ENCODE peak calls at places on chromosomes 12 and 14, in seven cellular contexts. Z is SK-N-SH, M is HCT116, D is GM12878, X is K562, N is GM23338, A is HepG2. V is an unnamed sample.

GRCh38 chr12:53344824-53345485 is 8.8 kb upstream of the SP7 start:
- DNase-seq in Z (peak; percentile 93), M (no peak), D (no peak), X (peak; percentile 88), N (peak; percentile 75), A (peak; percentile 54), V (no peak)

GRCh38 chr12:93325855-93326254 is 51.9 kb upstream of the NUDT4 start:
- DNase-seq in Z (no peak), M (no peak), D (no peak), X (no peak), N (no peak), A (no peak), V (no peak)

GRCh38 chr12:104519190-104519857 is 62.6 kb downstream of the CHST11 start:
- DNase-seq in Z (no peak), M (no peak), D (no peak), X (no peak), N (no peak), A (no peak), V (no peak)

GRCh38 chr12:12791756-12792346 is 6.4 kb downstream of the APOLD1 start:
- DNase-seq in Z (peak; percentile 69), M (no peak), D (no peak), X (no peak), N (peak; percentile 57), A (no peak), V (no peak)

GRCh38 chr14:99475179-99475578 is 5.5 kb downstream of the SETD3 start:
- DNase-seq in Z (no peak), M (no peak), D (no peak), X (no peak), N (peak; percentile 28), A (no peak), V (no peak)

GRCh38 chr12:126668961-126669360 is 1598.0 kb upstream of the TMEM132C start:
- DNase-seq in Z (no peak), M (no peak), D (no peak), X (no peak), N (no peak), A (no peak), V (no peak)

GRCh38 chr14:105021656-105022275 is 883 bp upstream of the CDCA4 start:
- DNase-seq in Z (peak; percentile 62), M (peak; percentile 57), D (no peak), X (peak; percentile 32), N (peak; percentile 75), A (peak; percentile 47), V (no peak)

GRCh38 chr12:71440393-71441349 is 1.1 kb downstream of the LGR5 start:
- DNase-seq in Z (peak; percentile 62), M (no peak), D (no peak), X (no peak), N (peak; percentile 49), A (peak; percentile 96), V (no peak)

GRCh38 chr12:75481774-75482173 is 1.2 kb downstream of the GLIPR1 start:
- DNase-seq in Z (no peak), M (no peak), D (no peak), X (no peak), N (no peak), A (no peak), V (no peak)

GRCh38 chr14:100557658-100558057 is 29.6 kb downstream of the BEGAIN start:
- DNase-seq in Z (no peak), M (no peak), D (no peak), X (no peak), N (no peak), A (no peak), V (no peak)

GRCh38 chr12:132736913-132737312 is 24.7 kb downstream of the ANKLE2 start:
- DNase-seq in Z (no peak), M (no peak), D (no peak), X (no peak), N (no peak), A (no peak), V (no peak)

GRCh38 chr12:45235087-45236025 is 19.5 kb downstream of the ANO6 start:
- DNase-seq in Z (no peak), M (peak; percentile 62), D (no peak), X (no peak), N (peak; percentile 77), A (peak; percentile 16), V (no peak)

GRCh38 chr12:45232146-45232731 is 16.3 kb downstream of the ANO6 start:
- DNase-seq in Z (no peak), M (no peak), D (no peak), X (no peak), N (no peak), A (no peak), V (no peak)

GRCh38 chr12:45231515-45232145 is 15.7 kb downstream of the ANO6 start:
- DNase-seq in Z (no peak), M (no peak), D (no peak), X (no peak), N (no peak), A (peak; percentile 65), V (no peak)

GRCh38 chr12:45232771-45233372 is 17.0 kb downstream of the ANO6 start:
- DNase-seq in Z (no peak), M (peak; percentile 89), D (peak; percentile 51), X (peak; percentile 26), N (peak; percentile 83), A (peak; percentile 66), V (peak; percentile 86)

GRCh38 chr12:45234134-45234865 is 18.4 kb downstream of the ANO6 start:
- DNase-seq in Z (peak; percentile 33), M (peak; percentile 88), D (no peak), X (peak; percentile 47), N (peak; percentile 90), A (peak; percentile 92), V (peak; percentile 93)
- H3K4me1 ChIP-seq in Z (peaks cover 23% of the 10 kb centered on the region), M (peaks cover 57% of the 10 kb centered on the region), D (peaks cover 40% of the 10 kb centered on the region), X (no peaks in the 10 kb centered on the region), N (peaks cover 43% of the 10 kb centered on the region), A (peaks cover 56% of the 10 kb centered on the region), V (peaks cover 57% of the 10 kb centered on the region)

GRCh38 chr14:76781648-76782051 is 20.4 kb downstream of the VASH1 start:
- DNase-seq in Z (no peak), M (no peak), D (no peak), X (no peak), N (no peak), A (no peak), V (no peak)

GRCh38 chr14:76780360-76780759 is 19.1 kb downstream of the VASH1 start:
- DNase-seq in Z (no peak), M (no peak), D (no peak), X (no peak), N (no peak), A (no peak), V (no peak)

GRCh38 chr14:76780058-76780345 is 18.7 kb downstream of the VASH1 start:
- DNase-seq in Z (no peak), M (no peak), D (no peak), X (no peak), N (no peak), A (no peak), V (no peak)

GRCh38 chr14:76782115-76782884 is 21.0 kb downstream of the VASH1 start:
- DNase-seq in Z (no peak), M (no peak), D (no peak), X (no peak), N (no peak), A (no peak), V (no peak)

DNA sequence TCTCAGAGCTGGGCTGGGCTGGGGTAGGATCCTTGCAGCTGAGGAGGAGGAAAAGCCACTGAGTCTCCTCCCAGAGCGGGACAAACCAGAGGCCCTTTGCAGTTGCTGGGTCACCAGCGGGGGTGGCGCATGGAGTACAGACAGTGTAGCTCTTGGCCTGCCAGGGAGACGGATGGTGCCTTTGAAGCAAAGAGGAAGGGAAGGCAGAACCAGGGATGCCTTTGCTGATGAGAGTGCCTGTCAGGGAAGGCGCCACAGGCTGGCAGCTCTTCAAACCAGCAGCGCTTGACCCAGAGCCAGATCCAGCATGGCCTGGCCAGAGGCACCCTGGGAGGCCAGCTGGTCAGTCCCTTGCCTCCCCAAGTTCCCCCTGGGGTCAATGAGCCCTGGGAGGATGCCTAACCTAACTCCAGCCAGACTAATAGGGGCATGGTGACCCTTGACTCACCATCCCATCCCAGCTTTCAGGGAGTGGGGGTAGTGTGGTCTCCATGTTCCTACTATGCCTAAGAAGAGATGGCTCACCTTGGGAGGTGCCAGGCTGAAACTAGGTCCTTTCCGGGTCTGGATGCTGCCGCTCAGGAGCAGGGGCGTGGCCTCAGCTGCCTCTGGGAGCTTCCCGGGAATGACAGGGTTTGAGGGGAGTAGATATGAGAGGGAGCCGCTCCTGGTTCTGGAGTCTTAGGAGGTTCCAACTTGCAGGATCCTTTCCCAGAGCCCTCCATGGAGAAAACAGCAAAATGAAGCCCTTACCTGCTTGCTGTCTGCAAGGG is 19.8 kb downstream of the VASH1 start:
- DNase-seq in Z (peak; percentile 63), M (no peak), D (no peak), X (no peak), N (no peak), A (no peak), V (no peak)
- TF ChIP-seq REST in Z (no peak), M (no peak), D (no peak), X (no peak), N (no peak), A (no peak), V (no peak)

DNA sequence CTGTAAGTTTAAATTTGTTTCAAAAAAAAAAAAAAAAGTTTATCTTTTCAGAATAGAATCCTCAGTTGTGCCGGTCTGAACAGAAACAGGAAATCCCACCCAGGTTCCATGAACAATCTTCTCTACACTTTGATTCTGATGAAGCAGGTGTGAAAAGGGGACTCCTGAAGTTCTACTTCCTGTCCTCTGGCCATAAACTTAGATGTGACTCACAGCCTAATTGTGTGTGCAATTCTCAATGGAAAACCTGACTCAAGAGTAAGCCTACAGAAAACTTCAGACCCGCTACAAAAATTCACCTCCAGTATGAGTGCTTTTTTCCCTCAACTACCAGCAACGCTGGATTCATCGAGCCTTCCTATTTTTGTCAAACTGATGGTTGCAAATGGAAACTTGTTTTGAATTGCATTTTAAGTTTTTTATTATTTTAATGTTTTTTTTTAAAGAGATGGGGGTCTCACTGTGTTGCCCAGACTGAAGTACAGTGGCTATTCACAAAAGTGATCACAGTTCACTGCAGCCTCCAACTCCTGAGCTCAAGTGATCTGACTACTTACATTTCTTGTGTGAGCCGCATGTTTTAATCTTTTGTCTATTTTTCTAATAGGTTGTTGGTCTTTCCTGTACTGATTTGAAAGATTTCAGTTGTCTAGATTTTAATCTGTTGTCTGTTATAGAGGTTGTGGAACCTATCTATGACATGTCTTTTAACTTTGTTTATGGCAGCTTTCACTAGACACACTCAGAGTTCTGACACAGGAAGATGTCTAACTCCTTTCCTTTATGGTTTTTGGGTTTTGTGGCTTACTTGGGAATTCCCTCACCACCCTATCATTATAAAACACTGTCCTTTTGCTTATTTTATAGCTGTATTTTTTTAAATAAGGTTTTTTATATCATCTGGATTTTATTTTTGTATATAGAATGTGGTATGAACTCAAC is 37.6 kb downstream of the ATG14 start:
- DNase-seq in Z (no peak), M (peak; percentile 40), D (peak; percentile 20), X (no peak), N (no peak), A (no peak), V (peak; percentile 36)
- H3K36me3 ChIP-seq in Z (peaks cover 14% of the 10 kb centered on the region), M (no peaks in the 10 kb centered on the region), D (no peaks in the 10 kb centered on the region), X (peaks cover 28% of the 10 kb centered on the region), N (peaks cover 18% of the 10 kb centered on the region), A (peaks cover 3% of the 10 kb centered on the region), V (no peaks in the 10 kb centered on the region)

DNA sequence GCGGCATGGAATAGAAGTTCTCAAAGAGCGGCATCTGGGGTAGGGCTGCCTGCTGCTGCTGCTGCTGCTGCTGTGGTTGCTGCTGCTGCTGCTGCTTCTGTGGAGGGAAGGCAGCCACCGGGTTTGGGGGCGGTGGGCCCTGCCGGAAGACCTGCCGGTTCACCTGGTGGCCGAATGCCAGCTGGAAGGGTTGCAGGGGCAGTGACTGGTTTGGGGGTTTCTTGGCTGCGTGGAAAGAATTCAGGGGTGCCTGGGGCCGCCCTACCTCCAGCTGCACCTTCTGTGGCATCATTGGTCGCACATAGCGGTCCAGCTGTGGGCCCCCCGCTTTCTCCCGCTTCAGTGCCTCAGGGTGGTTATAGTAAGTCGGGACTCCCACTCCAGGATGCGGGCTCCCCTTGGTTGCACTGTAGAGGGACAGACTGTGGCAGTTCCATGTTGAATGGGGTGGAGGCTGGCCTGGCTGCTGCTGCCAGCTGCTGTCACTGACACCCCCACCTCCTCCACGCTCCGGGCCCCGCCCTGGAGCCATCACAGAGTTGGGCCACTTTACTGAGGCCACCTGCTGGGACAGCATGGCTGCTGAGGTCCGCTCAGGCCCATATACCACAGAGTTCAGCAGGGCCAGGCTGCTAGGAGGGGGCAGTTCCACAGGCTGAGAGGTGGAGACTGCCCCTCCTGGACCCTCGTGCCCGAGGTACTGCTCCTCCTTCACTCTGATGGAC is 25.2 kb upstream of the PNMA1 start:
- DNase-seq in Z (no peak), M (no peak), D (no peak), X (no peak), N (no peak), A (no peak), V (no peak)
- H3K4me1 ChIP-seq in Z (peaks cover 46% of the 10 kb centered on the region), M (peaks cover 48% of the 10 kb centered on the region), D (peaks cover 35% of the 10 kb centered on the region), X (peaks cover 59% of the 10 kb centered on the region), N (peaks cover 24% of the 10 kb centered on the region), A (peaks cover 49% of the 10 kb centered on the region), V (peaks cover 51% of the 10 kb centered on the region)